ENCODE peak calls at places on chromosome 5, in seven cellular contexts. A, Y, W, F, M, R and Z are unnamed samples.

GRCh38 chr5:25858019-25858418 is 1180.4 kb downstream of the CDH9 start:
- DNase-seq in A (no peak), Y (no peak), W (peak; percentile 14), F (no peak), M (no peak), R (peak; percentile 52), Z (no peak)

GRCh38 chr5:31934156-31934555 is 240.0 kb downstream of the GOLPH3 start:
- DNase-seq in A (no peak), Y (no peak), W (no peak), F (no peak), M (no peak), R (peak; percentile 86), Z (no peak)

GRCh38 chr5:144778546-144778945 is 607.9 kb downstream of the KCTD16 start:
- DNase-seq in A (no peak), Y (no peak), W (no peak), F (no peak), M (no peak), R (no peak), Z (no peak)

GRCh38 chr5:322942-323879 is 1.7 kb downstream of the AHRR start:
- DNase-seq in A (no peak), Y (no peak), W (no peak), F (no peak), M (no peak), R (no peak), Z (no peak)

GRCh38 chr5:96702503-96703383 is 40.6 kb downstream of the CAST start:
- DNase-seq in A (peak; percentile 97), Y (peak; percentile 94), W (peak; percentile 92), F (peak; percentile 93), M (peak; percentile 98), R (peak; percentile 88), Z (peak; percentile 97)

GRCh38 chr5:62178258-62178657 is 127.7 kb upstream of the KIF2A start:
- DNase-seq in A (no peak), Y (no peak), W (no peak), F (no peak), M (no peak), R (no peak), Z (no peak)

GRCh38 chr5:113140837-113141661 is 164.5 kb downstream of the DCP2 start:
- DNase-seq in A (peak; percentile 96), Y (no peak), W (no peak), F (no peak), M (no peak), R (no peak), Z (peak; percentile 96)

GRCh38 chr5:69497006-69497520 is 4.5 kb downstream of the OCLN start:
- DNase-seq in A (no peak), Y (no peak), W (no peak), F (no peak), M (no peak), R (no peak), Z (no peak)

GRCh38 chr5:348726-349125 is 27.2 kb downstream of the AHRR start:
- DNase-seq in A (no peak), Y (no peak), W (no peak), F (no peak), M (no peak), R (no peak), Z (no peak)

GRCh38 chr5:159928122-159928960 is 12.1 kb downstream of the ADRA1B start:
- DNase-seq in A (peak; percentile 76), Y (peak; percentile 73), W (no peak), F (no peak), M (no peak), R (no peak), Z (no peak)

GRCh38 chr5:58411372-58411771 is 48.5 kb downstream of the PLK2 start:
- DNase-seq in A (no peak), Y (no peak), W (no peak), F (no peak), M (no peak), R (no peak), Z (no peak)

GRCh38 chr5:63803165-63803564 is 159.1 kb downstream of the HTR1A start:
- DNase-seq in A (no peak), Y (no peak), W (no peak), F (no peak), M (no peak), R (no peak), Z (no peak)

GRCh38 chr5:137096149-137097103 is 402.7 kb downstream of the SPOCK1 start:
- DNase-seq in A (no peak), Y (peak; percentile 7), W (no peak), F (no peak), M (no peak), R (no peak), Z (no peak)

GRCh38 chr5:64180661-64181343 is 15.2 kb downstream of the RNF180 start:
- DNase-seq in A (no peak), Y (no peak), W (no peak), F (no peak), M (no peak), R (no peak), Z (no peak)

GRCh38 chr5:111699976-111700375 is 57.0 kb downstream of the NREP start:
- DNase-seq in A (peak; percentile 51), Y (no peak), W (no peak), F (peak; percentile 50), M (no peak), R (no peak), Z (no peak)

GRCh38 chr5:19175776-19176570 is 812.0 kb downstream of the CDH18 start:
- DNase-seq in A (no peak), Y (no peak), W (no peak), F (no peak), M (no peak), R (no peak), Z (no peak)

GRCh38 chr5:127911619-127912018 is 171.9 kb upstream of the SLC12A2 start:
- DNase-seq in A (no peak), Y (no peak), W (no peak), F (no peak), M (no peak), R (no peak), Z (no peak)

GRCh38 chr5:42715791-42716190 is 40.8 kb upstream of the CCDC152 start:
- DNase-seq in A (no peak), Y (no peak), W (no peak), F (no peak), M (no peak), R (no peak), Z (no peak)

GRCh38 chr5:81249240-81249639 is 16.1 kb downstream of the CKMT2 start:
- DNase-seq in A (no peak), Y (no peak), W (no peak), F (no peak), M (no peak), R (peak; percentile 57), Z (no peak)

GRCh38 chr5:33936381-33937016 is at the start of gene RXFP3:
- DNase-seq in A (peak; percentile 65), Y (no peak), W (peak; percentile 50), F (no peak), M (no peak), R (no peak), Z (no peak)

GRCh38 chr5:87940775-87941174 is 327.9 kb downstream of the TMEM161B start:
- DNase-seq in A (no peak), Y (no peak), W (no peak), F (no peak), M (no peak), R (no peak), Z (no peak)

DNA sequence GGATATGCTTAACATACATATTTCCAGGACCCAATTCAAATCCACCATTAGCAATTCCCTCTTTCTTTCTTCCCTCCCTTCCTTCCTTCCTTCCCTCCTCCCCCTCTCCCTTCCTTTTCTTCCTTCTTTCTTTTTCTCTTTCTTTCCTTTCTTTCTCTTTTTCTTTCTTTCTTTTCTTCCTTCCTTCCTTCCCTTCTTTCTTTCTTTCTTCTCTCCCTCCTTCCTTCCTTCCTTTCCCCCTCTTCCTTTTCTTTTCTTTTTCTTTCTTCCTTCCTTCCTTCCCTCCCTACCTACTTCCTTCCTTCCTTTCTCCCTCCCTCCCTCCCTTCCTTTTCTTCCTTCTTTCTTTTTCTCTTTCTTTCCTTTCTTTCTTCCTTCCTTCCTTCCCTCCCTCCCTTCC is 332.0 kb downstream of the TMEM161B start:
- DNase-seq in A (no peak), Y (no peak), W (no peak), F (no peak), M (no peak), R (no peak), Z (no peak)
- TF ChIP-seq CTCF in A (no peak), Y (no peak), W (no peak), F (no peak), M (no peak), R (no peak), Z (no peak)

DNA sequence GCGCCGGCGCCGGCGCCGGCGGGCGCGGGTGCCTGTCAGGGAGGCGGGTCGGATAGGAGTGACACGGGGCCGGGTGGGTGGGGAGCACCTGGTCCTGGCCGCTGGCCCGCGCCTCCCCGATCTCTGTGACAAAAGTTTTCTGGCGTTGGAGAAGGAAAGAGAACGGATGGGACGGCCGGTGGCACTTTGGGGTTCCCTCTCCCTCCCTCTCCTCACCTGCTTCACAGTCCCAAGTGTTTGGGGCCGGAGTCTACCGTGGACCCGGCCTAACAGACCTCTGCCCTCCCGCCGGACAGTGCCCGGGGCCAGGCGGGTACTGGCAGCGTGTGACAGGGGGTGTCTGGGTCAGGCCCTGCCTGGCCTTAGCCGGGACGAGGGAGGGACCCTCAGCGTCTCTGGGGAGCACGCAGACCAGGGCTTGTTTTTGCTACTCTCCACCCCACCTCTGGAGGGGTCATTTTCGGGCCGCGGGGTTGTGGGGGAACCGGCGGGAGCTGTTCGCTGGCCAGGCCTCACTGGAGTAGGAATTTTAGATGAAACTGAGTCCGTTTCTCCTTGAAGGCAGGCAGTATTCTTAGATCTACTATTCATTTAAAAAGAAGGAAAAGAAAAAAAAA is 1.7 kb downstream of the PRDM6 start:
- DNase-seq in A (no peak), Y (no peak), W (peak; percentile 50), F (no peak), M (no peak), R (peak; percentile 50), Z (no peak)
- H3K4me3 ChIP-seq in A (peak overlapping the region; percentile 46), Y (peak overlapping the region; percentile 64), W (peak overlapping the region; percentile 46), F (peak overlapping the region; percentile 47), M (peak overlapping the region; percentile 91), R (peak overlapping the region; percentile 59), Z (peak overlapping the region; percentile 67)

DNA sequence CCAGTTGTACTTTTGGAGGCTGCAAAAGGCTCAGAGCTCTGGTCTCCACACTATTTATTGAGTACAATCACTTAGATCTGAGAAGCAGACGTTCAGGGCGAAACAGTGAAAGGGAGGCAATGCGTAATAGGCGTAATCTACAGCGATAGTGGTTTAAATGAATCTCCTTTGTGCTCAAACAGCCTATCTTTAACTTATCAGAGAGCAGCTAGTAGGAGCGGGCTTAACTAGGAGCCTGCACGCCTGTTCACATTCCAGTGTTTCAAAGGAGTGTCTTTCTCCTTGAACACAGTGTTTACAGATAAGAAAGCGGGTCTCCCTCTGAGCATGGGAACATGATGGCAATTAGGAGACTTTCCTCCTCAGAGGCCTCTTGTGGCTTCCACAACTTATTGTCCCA is 49.4 kb downstream of the AP3B1 start:
- DNase-seq in A (no peak), Y (no peak), W (no peak), F (no peak), M (no peak), R (peak; percentile 17), Z (peak; percentile 18)
- TF ChIP-seq CTCF in A (no peak), Y (no peak), W (no peak), F (no peak), M (no peak), R (no peak), Z (no peak)

DNA sequence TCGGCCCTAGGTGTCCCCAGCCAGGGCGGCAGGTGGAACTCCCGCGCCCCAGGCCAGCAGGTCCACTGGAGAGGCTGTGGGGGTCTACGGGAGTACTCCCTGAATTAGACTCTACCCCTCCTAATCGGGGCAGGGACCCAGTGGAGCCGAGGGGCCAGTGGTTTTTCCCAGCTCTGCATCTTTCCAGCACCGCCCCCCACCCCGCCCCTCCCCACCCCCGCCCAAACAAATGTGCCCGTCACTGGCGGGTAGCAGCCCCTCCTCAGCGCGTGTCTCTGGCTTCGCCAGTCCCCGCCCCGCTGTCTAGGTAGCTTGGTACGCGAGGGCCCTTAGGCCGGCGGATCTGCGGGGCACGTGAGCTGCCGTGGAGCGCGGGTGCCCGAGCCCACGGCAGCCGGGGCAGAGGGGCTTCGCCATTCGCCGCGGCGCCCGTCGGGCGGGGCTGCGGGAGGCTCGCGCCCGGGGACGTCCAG is 7.0 kb downstream of the UNC5A start:
- DNase-seq in A (no peak), Y (no peak), W (peak; percentile 92), F (no peak), M (no peak), R (peak; percentile 89), Z (no peak)
- H3K4me3 ChIP-seq in A (no peak overlapping the region), Y (peak overlapping the region; percentile 65), W (peak overlapping the region; percentile 48), F (peak overlapping the region; percentile 26), M (peak overlapping the region; percentile 70), R (peak overlapping the region; percentile 64), Z (no peak overlapping the region)